ENCODE peak calls at places on chromosome 21, in nine cellular contexts. P, Z, Y, U, R, I, B, X and D are unnamed samples.
A peak's percentile ranks its signal among the peaks of the same experiment; 100 is the strongest.

GRCh38 chr21:35796834-35797233 is 263.5 kb downstream of the SETD4 start:
- DNase-seq in P (peak; percentile 64), Z (no peak), Y (no peak), U (peak; percentile 6), R (no peak), I (no peak), B (no peak), X (no peak), D (no peak)

GRCh38 chr21:28337319-28337718 is 655.4 kb downstream of the LTN1 start:
- DNase-seq in P (peak; percentile 82), Z (no peak), Y (peak; percentile 12), U (peak; percentile 82), R (no peak), I (no peak), B (no peak), X (no peak), D (no peak)

GRCh38 chr21:32256873-32257620 is 21.8 kb downstream of the MIS18A start:
- DNase-seq in P (peak; percentile 65), Z (peak; percentile 66), Y (no peak), U (peak; percentile 96), R (peak; percentile 84), I (no peak), B (peak; percentile 63), X (peak; percentile 92), D (peak; percentile 65)

GRCh38 chr21:29005696-29006095 is 13.0 kb upstream of the LTN1 start:
- DNase-seq in P (peak; percentile 10), Z (no peak), Y (no peak), U (peak; percentile 10), R (no peak), I (no peak), B (no peak), X (no peak), D (no peak)

GRCh38 chr21:35059742-35060141 is 10.6 kb upstream of the RUNX1 start:
- DNase-seq in P (no peak), Z (no peak), Y (no peak), U (no peak), R (no peak), I (no peak), B (no peak), X (no peak), D (no peak)

GRCh38 chr21:37430184-37430821 is 63.7 kb downstream of the DYRK1A start:
- DNase-seq in P (peak; percentile 24), Z (peak; percentile 44), Y (no peak), U (no peak), R (no peak), I (no peak), B (no peak), X (no peak), D (no peak)

GRCh38 chr21:34201001-34201400 is 127.6 kb downstream of the MRPS6 start:
- DNase-seq in P (no peak), Z (no peak), Y (no peak), U (no peak), R (no peak), I (no peak), B (no peak), X (no peak), D (no peak)

GRCh38 chr21:35614412-35614901 is 445.9 kb downstream of the SETD4 start:
- DNase-seq in P (peak; percentile 87), Z (no peak), Y (no peak), U (peak; percentile 48), R (no peak), I (no peak), B (no peak), X (no peak), D (no peak)

GRCh38 chr21:25639922-25640670 is 1.0 kb downstream of the JAM2 start:
- DNase-seq in P (no peak), Z (no peak), Y (peak; percentile 59), U (no peak), R (no peak), I (no peak), B (peak; percentile 34), X (peak; percentile 77), D (no peak)

GRCh38 chr21:36589352-36589971 is 109.5 kb upstream of the SIM2 start:
- DNase-seq in P (peak; percentile 70), Z (peak; percentile 21), Y (peak; percentile 19), U (peak; percentile 56), R (no peak), I (peak; percentile 11), B (peak; percentile 30), X (peak; percentile 90), D (peak; percentile 48)

GRCh38 chr21:34911360-34911759 is 137.7 kb downstream of the RUNX1 start:
- DNase-seq in P (no peak), Z (no peak), Y (no peak), U (no peak), R (no peak), I (no peak), B (no peak), X (no peak), D (peak; percentile 43)

DNA sequence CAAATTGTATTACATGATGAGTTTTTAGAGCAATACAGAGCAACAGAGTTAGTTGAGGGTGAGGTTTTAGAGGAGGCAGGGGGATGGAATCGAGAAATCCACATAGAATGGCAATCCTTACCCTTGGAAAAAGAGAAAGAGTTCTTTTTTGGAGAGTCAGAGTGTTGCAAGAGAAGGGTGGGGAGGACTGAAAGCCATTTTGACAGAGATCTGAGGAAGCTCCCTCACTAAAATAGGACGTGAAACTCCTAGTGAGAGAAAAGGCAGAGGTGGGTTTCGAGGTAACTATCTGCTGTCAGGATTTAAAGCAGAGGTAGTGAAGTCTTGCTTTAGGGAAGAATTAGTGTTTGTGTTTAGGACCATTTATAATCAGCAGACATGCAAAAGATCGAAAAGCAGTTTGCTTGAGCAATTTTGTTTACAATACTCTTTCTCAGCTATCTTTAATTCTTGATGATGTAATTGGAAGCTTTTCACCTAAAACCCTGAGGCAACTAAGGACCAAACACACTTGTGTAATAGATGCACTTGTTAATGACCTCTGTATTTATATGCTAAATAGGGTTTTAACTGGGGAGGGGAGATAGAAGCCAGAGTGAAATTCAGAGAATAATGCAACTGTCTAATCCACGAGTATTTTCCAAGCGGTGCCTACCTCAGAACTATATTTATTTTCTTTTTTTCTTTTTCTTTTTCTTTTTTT is 20.0 kb downstream of the ADAMTS5 start:
- DNase-seq in P (no peak), Z (no peak), Y (no peak), U (no peak), R (no peak), I (no peak), B (no peak), X (no peak), D (no peak)
- H3K4me3 ChIP-seq in P (no peak overlapping the region), Z (no peak overlapping the region), Y (no peak overlapping the region), U (no peak overlapping the region), R (no peak overlapping the region), I (no peak overlapping the region), B (no peak overlapping the region), X (peak overlapping the region; percentile 16), D (no peak overlapping the region)

GRCh38 chr21:40074710-40075109 is 207.5 kb downstream of the PCP4 start:
- DNase-seq in P (no peak), Z (no peak), Y (no peak), U (no peak), R (no peak), I (no peak), B (no peak), X (no peak), D (no peak)
- H3K27ac ChIP-seq in P (no peak overlapping the region), Z (no peak overlapping the region), Y (no peak overlapping the region), U (peak overlapping the region; percentile 44), R (no peak overlapping the region), I (no peak overlapping the region), B (no peak overlapping the region), X (no peak overlapping the region), D (no peak overlapping the region)

GRCh38 chr21:45148316-45149000 is 74.1 kb downstream of the ADARB1 start:
- DNase-seq in P (no peak), Z (peak; percentile 14), Y (no peak), U (no peak), R (no peak), I (no peak), B (no peak), X (no peak), D (no peak)
- H3K4me1 ChIP-seq in P (no peaks in the 10 kb centered on the region), Z (no peaks in the 10 kb centered on the region), Y (peaks cover 18% of the 10 kb centered on the region), U (peaks cover 6% of the 10 kb centered on the region), R (peaks cover 86% of the 10 kb centered on the region), I (no peaks in the 10 kb centered on the region), B (no peaks in the 10 kb centered on the region), X (no peaks in the 10 kb centered on the region), D (no peaks in the 10 kb centered on the region)

GRCh38 chr21:16419188-16419874 is 689.5 kb downstream of the USP25 start:
- DNase-seq in P (no peak), Z (peak; percentile 47), Y (peak; percentile 3), U (peak; percentile 98), R (peak; percentile 77), I (no peak), B (peak; percentile 66), X (peak; percentile 87), D (peak; percentile 78)
- H3K4me3 ChIP-seq in P (no peak overlapping the region), Z (peak overlapping the region; percentile 50), Y (no peak overlapping the region), U (no peak overlapping the region), R (peak overlapping the region; percentile 46), I (no peak overlapping the region), B (peak overlapping the region; percentile 57), X (peak overlapping the region; percentile 76), D (no peak overlapping the region)

DNA sequence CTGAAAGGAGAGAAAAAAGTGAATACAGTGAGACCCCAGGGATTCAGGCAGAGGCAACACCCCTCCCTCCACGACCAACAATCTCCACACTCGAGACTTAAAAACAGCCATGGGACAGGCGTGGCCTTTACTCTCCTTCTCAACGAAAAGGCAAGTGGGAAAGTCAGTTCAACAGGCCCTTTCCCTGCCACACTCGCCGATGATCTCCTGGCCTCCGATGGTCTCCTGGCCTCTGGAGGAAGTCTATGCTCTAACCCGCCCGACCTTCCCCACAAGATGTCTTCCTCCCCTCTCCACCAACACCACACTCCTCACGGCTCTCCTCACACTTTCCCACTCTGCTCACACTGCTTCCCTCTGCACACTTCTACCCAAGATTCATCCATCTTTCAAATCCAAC is 7.6 kb downstream of the PSMG1 start:
- DNase-seq in P (no peak), Z (no peak), Y (no peak), U (no peak), R (no peak), I (no peak), B (no peak), X (no peak), D (no peak)
- H3K27ac ChIP-seq in P (no peak overlapping the region), Z (no peak overlapping the region), Y (no peak overlapping the region), U (no peak overlapping the region), R (no peak overlapping the region), I (no peak overlapping the region), B (no peak overlapping the region), X (no peak overlapping the region), D (no peak overlapping the region)

DNA sequence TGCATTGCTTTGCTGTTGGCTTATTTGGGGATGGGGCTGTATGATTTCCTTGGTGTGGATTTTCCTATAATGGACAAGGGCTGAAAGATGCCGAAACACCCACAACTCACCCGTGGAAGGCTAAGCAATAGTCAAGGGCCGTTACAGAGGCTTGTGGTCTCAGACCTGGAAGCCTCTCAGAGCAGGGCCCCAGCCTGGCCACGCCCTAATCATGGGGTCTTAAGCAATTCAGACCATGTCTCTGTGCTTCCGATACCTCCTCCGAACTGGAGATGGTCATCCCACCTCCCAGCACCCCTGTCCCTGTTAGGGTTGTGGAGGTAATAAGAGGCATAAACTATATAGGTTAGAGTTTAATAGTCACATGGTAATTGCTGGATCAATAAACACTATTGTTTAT is 3.4 kb downstream of the ABCG1 start:
- DNase-seq in P (no peak), Z (no peak), Y (no peak), U (no peak), R (no peak), I (no peak), B (no peak), X (no peak), D (no peak)
- H3K4me1 ChIP-seq in P (peaks cover 2% of the 10 kb centered on the region), Z (peaks cover 4% of the 10 kb centered on the region), Y (peaks cover 16% of the 10 kb centered on the region), U (peaks cover 13% of the 10 kb centered on the region), R (peaks cover 38% of the 10 kb centered on the region), I (peaks cover 2% of the 10 kb centered on the region), B (peaks cover 3% of the 10 kb centered on the region), X (peaks cover 5% of the 10 kb centered on the region), D (peaks cover 10% of the 10 kb centered on the region)